ENCODE peak calls at places on chromosomes 7 and 10, in ten cellular contexts. One of them, this sample, is unnamed.

GRCh38 chr10:107814865-107815487 is 650.5 kb upstream of the SORCS1 start:
- DNase-seq in hepatocyte: peak
- DNase-seq in MM.1S: peak
- DNase-seq in IMR-90: peak
- DNase-seq in endothelial cell: peak
- DNase-seq in fibroblast of the aortic adventitia: peak
- DNase-seq in mammary epithelial cell: peak
- DNase-seq in BE2C: peak
- DNase-seq in body of pancreas: peak
- DNase-seq in epithelial cell of proximal tubule: peak
- DNase-seq in this sample: no peak

GRCh38 chr10:69895759-69896158 is 94.1 kb downstream of the COL13A1 start:
- DNase-seq in hepatocyte: no peak
- DNase-seq in fibroblast of the aortic adventitia: peak
- DNase-seq in epithelial cell of proximal tubule: no peak
- DNase-seq in body of pancreas: no peak
- DNase-seq in IMR-90: peak
- DNase-seq in BE2C: peak
- DNase-seq in mammary epithelial cell: peak
- DNase-seq in MM.1S: no peak
- DNase-seq in endothelial cell: no peak
- DNase-seq in this sample: no peak

GRCh38 chr10:29836396-29836795 is 201.6 kb upstream of the SVIL start:
- DNase-seq in fibroblast of the aortic adventitia: no peak
- DNase-seq in body of pancreas: no peak
- DNase-seq in epithelial cell of proximal tubule: no peak
- DNase-seq in MM.1S: no peak
- DNase-seq in IMR-90: no peak
- DNase-seq in hepatocyte: no peak
- DNase-seq in mammary epithelial cell: no peak
- DNase-seq in BE2C: no peak
- DNase-seq in endothelial cell: no peak
- DNase-seq in this sample: no peak

GRCh38 chr7:119802147-119802546 is 470.8 kb upstream of the KCND2 start:
- DNase-seq in epithelial cell of proximal tubule: no peak
- DNase-seq in MM.1S: no peak
- DNase-seq in mammary epithelial cell: peak
- DNase-seq in hepatocyte: no peak
- DNase-seq in body of pancreas: no peak
- DNase-seq in endothelial cell: no peak
- DNase-seq in fibroblast of the aortic adventitia: peak
- DNase-seq in BE2C: no peak
- DNase-seq in IMR-90: no peak
- DNase-seq in this sample: no peak

GRCh38 chr10:92014620-92015019 is 91.0 kb downstream of the BTAF1 start:
- DNase-seq in mammary epithelial cell: no peak
- DNase-seq in hepatocyte: no peak
- DNase-seq in IMR-90: no peak
- DNase-seq in BE2C: no peak
- DNase-seq in epithelial cell of proximal tubule: no peak
- DNase-seq in body of pancreas: no peak
- DNase-seq in endothelial cell: no peak
- DNase-seq in MM.1S: no peak
- DNase-seq in fibroblast of the aortic adventitia: no peak
- DNase-seq in this sample: no peak

GRCh38 chr7:3592438-3593134 is 291.5 kb downstream of the SDK1 start:
- DNase-seq in body of pancreas: peak
- DNase-seq in fibroblast of the aortic adventitia: no peak
- DNase-seq in epithelial cell of proximal tubule: no peak
- DNase-seq in IMR-90: peak
- DNase-seq in MM.1S: no peak
- DNase-seq in hepatocyte: peak
- DNase-seq in mammary epithelial cell: no peak
- DNase-seq in BE2C: no peak
- DNase-seq in endothelial cell: no peak
- DNase-seq in this sample: no peak

GRCh38 chr10:122269097-122269687 is 1.9 kb upstream of the BTBD16 start:
- DNase-seq in BE2C: no peak
- DNase-seq in IMR-90: no peak
- DNase-seq in body of pancreas: no peak
- DNase-seq in epithelial cell of proximal tubule: no peak
- DNase-seq in hepatocyte: no peak
- DNase-seq in fibroblast of the aortic adventitia: no peak
- DNase-seq in endothelial cell: no peak
- DNase-seq in MM.1S: no peak
- DNase-seq in mammary epithelial cell: no peak
- DNase-seq in this sample: no peak

GRCh38 chr7:1592299-1592842 is 22.5 kb upstream of the PSMG3 start:
- DNase-seq in fibroblast of the aortic adventitia: no peak
- DNase-seq in body of pancreas: no peak
- DNase-seq in endothelial cell: no peak
- DNase-seq in mammary epithelial cell: no peak
- DNase-seq in IMR-90: no peak
- DNase-seq in hepatocyte: no peak
- DNase-seq in MM.1S: no peak
- DNase-seq in epithelial cell of proximal tubule: no peak
- DNase-seq in BE2C: no peak
- DNase-seq in this sample: no peak

GRCh38 chr10:72248477-72249151 is 25.1 kb upstream of the DDIT4 start:
- DNase-seq in BE2C: peak
- DNase-seq in MM.1S: peak
- DNase-seq in fibroblast of the aortic adventitia: peak
- DNase-seq in epithelial cell of proximal tubule: no peak
- DNase-seq in IMR-90: no peak
- DNase-seq in body of pancreas: peak
- DNase-seq in mammary epithelial cell: peak
- DNase-seq in endothelial cell: peak
- DNase-seq in hepatocyte: peak
- DNase-seq in this sample: no peak

GRCh38 chr7:118352854-118353453 is 128.4 kb downstream of the ANKRD7 start:
- DNase-seq in hepatocyte: peak
- DNase-seq in IMR-90: no peak
- DNase-seq in endothelial cell: no peak
- DNase-seq in mammary epithelial cell: peak
- DNase-seq in BE2C: no peak
- DNase-seq in body of pancreas: no peak
- DNase-seq in epithelial cell of proximal tubule: peak
- DNase-seq in fibroblast of the aortic adventitia: peak
- DNase-seq in MM.1S: peak
- DNase-seq in this sample: no peak

GRCh38 chr7:21253740-21254687 is 173.9 kb upstream of the SP4 start:
- DNase-seq in epithelial cell of proximal tubule: peak
- DNase-seq in BE2C: peak
- DNase-seq in IMR-90: peak
- DNase-seq in MM.1S: peak
- DNase-seq in fibroblast of the aortic adventitia: peak
- DNase-seq in endothelial cell: peak
- DNase-seq in mammary epithelial cell: peak
- DNase-seq in body of pancreas: peak
- DNase-seq in hepatocyte: peak
- DNase-seq in this sample: no peak

GRCh38 chr7:106249488-106249887 is 35.3 kb downstream of the NAMPT start:
- DNase-seq in body of pancreas: no peak
- DNase-seq in MM.1S: no peak
- DNase-seq in hepatocyte: no peak
- DNase-seq in fibroblast of the aortic adventitia: no peak
- DNase-seq in mammary epithelial cell: no peak
- DNase-seq in epithelial cell of proximal tubule: no peak
- DNase-seq in BE2C: no peak
- DNase-seq in IMR-90: no peak
- DNase-seq in endothelial cell: no peak
- DNase-seq in this sample: no peak

GRCh38 chr7:47807756-47808155 is 140.5 kb downstream of the PKD1L1 start:
- DNase-seq in MM.1S: no peak
- DNase-seq in BE2C: no peak
- DNase-seq in epithelial cell of proximal tubule: no peak
- DNase-seq in endothelial cell: no peak
- DNase-seq in mammary epithelial cell: no peak
- DNase-seq in fibroblast of the aortic adventitia: no peak
- DNase-seq in body of pancreas: no peak
- DNase-seq in IMR-90: no peak
- DNase-seq in hepatocyte: no peak
- DNase-seq in this sample: no peak
- TF ChIP-seq CTCF in MM.1S: peak
- TF ChIP-seq CTCF in BE2C: peak
- TF ChIP-seq CTCF in epithelial cell of proximal tubule: peak
- TF ChIP-seq CTCF in endothelial cell: no peak
- TF ChIP-seq CTCF in mammary epithelial cell: no peak
- TF ChIP-seq CTCF in fibroblast of the aortic adventitia: no peak
- TF ChIP-seq CTCF in body of pancreas: no peak
- TF ChIP-seq CTCF in IMR-90: no peak
- TF ChIP-seq CTCF in hepatocyte: no peak
- TF ChIP-seq CTCF in this sample: no peak

GRCh38 chr7:146702898-146703297 is 586.3 kb downstream of the CNTNAP2 start:
- DNase-seq in endothelial cell: no peak
- DNase-seq in mammary epithelial cell: no peak
- DNase-seq in body of pancreas: no peak
- DNase-seq in MM.1S: no peak
- DNase-seq in epithelial cell of proximal tubule: no peak
- DNase-seq in IMR-90: no peak
- DNase-seq in BE2C: no peak
- DNase-seq in fibroblast of the aortic adventitia: no peak
- DNase-seq in hepatocyte: no peak
- DNase-seq in this sample: no peak

GRCh38 chr7:146701166-146701565 is 584.6 kb downstream of the CNTNAP2 start:
- DNase-seq in IMR-90: no peak
- DNase-seq in BE2C: no peak
- DNase-seq in epithelial cell of proximal tubule: no peak
- DNase-seq in mammary epithelial cell: no peak
- DNase-seq in endothelial cell: no peak
- DNase-seq in fibroblast of the aortic adventitia: no peak
- DNase-seq in body of pancreas: no peak
- DNase-seq in hepatocyte: no peak
- DNase-seq in MM.1S: no peak
- DNase-seq in this sample: no peak

GRCh38 chr7:146698995-146699610 is 582.5 kb downstream of the CNTNAP2 start:
- DNase-seq in endothelial cell: no peak
- DNase-seq in BE2C: no peak
- DNase-seq in fibroblast of the aortic adventitia: no peak
- DNase-seq in IMR-90: no peak
- DNase-seq in hepatocyte: no peak
- DNase-seq in mammary epithelial cell: no peak
- DNase-seq in body of pancreas: no peak
- DNase-seq in MM.1S: no peak
- DNase-seq in epithelial cell of proximal tubule: no peak
- DNase-seq in this sample: no peak

DNA sequence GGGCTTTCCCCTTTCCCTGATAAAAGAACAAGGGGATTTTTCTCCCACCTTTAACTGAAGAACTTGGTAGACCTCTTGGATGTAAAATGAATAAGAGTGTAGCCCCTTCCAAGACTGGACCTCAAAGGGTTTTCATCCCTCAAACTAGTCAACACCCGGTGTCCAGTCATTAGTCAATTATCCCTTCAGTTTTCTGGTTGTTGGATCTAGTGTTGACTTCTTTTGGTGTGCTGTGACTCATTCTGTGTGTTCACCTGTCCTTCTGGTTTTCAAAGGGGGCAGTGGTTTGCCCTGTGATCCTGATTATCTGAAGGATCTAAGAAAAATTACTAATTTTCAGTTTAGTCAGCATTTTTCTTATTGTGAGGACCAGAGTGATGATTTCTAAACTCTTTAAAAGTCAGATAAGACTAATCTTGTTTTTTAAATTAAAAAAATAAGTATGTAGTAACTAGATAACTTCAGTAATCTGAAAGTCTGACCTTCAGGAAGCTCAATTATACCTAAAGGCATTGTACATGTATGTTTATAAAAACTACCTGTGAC is 583.5 kb downstream of the CNTNAP2 start:
- DNase-seq in MM.1S: no peak
- DNase-seq in endothelial cell: no peak
- DNase-seq in epithelial cell of proximal tubule: no peak
- DNase-seq in mammary epithelial cell: no peak
- DNase-seq in IMR-90: no peak
- DNase-seq in fibroblast of the aortic adventitia: no peak
- DNase-seq in body of pancreas: no peak
- DNase-seq in hepatocyte: no peak
- DNase-seq in BE2C: no peak
- DNase-seq in this sample: no peak
- TF ChIP-seq CTCF in MM.1S: no peak
- TF ChIP-seq CTCF in endothelial cell: no peak
- TF ChIP-seq CTCF in epithelial cell of proximal tubule: no peak
- TF ChIP-seq CTCF in mammary epithelial cell: no peak
- TF ChIP-seq CTCF in IMR-90: no peak
- TF ChIP-seq CTCF in fibroblast of the aortic adventitia: no peak
- TF ChIP-seq CTCF in body of pancreas: no peak
- TF ChIP-seq CTCF in hepatocyte: no peak
- TF ChIP-seq CTCF in BE2C: no peak
- TF ChIP-seq CTCF in this sample: no peak

GRCh38 chr7:6026011-6026819 is 5.0 kb upstream of the ANKRD61 start:
- DNase-seq in epithelial cell of proximal tubule: no peak
- DNase-seq in IMR-90: peak
- DNase-seq in endothelial cell: peak
- DNase-seq in hepatocyte: peak
- DNase-seq in mammary epithelial cell: peak
- DNase-seq in body of pancreas: peak
- DNase-seq in BE2C: peak
- DNase-seq in MM.1S: peak
- DNase-seq in fibroblast of the aortic adventitia: no peak
- DNase-seq in this sample: peak
- TF ChIP-seq CTCF in epithelial cell of proximal tubule: peak
- TF ChIP-seq CTCF in IMR-90: peak
- TF ChIP-seq CTCF in endothelial cell: no peak
- TF ChIP-seq CTCF in hepatocyte: peak
- TF ChIP-seq CTCF in mammary epithelial cell: peak
- TF ChIP-seq CTCF in body of pancreas: no peak
- TF ChIP-seq CTCF in BE2C: peak
- TF ChIP-seq CTCF in MM.1S: peak
- TF ChIP-seq CTCF in fibroblast of the aortic adventitia: peak
- TF ChIP-seq CTCF in this sample: peak

DNA sequence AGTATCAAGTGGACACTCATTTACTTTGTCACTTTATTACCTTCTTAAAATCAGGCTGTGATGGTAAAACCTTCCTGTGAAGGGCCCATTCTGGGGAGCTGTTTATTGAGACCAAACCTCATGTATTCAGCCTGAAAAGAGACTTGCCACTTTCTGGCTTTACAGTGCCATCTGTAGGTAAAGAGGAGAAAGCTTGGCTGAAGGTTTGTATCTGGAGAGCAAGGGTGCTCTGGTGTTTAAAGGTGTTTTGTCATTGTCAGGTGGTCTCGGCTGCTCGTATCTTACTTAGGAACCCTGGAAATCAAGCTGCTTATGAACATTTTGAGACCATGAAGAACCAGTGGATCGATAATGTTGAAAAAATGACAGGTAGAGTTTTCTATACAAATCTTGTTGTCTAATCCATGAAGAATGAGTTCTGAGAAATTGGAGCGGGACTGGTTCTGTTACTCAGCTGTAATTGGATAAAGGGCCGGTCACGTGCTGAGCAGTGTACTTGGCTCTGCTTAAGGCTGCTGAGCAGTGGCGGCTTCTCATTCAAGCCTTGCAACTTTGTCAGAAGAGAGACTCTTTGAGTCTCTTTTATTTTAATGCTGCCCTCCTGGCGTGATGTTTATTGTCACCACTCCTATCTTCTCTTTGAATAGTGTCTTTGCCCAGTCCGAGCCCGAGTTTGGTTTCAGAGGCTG is 46.9 kb downstream of the AP3M1 start:
- DNase-seq in hepatocyte: peak
- DNase-seq in BE2C: no peak
- DNase-seq in body of pancreas: no peak
- DNase-seq in MM.1S: peak
- DNase-seq in fibroblast of the aortic adventitia: peak
- DNase-seq in mammary epithelial cell: no peak
- DNase-seq in epithelial cell of proximal tubule: no peak
- DNase-seq in endothelial cell: no peak
- DNase-seq in IMR-90: peak
- DNase-seq in this sample: no peak
- TF ChIP-seq CTCF in hepatocyte: peak
- TF ChIP-seq CTCF in BE2C: peak
- TF ChIP-seq CTCF in body of pancreas: no peak
- TF ChIP-seq CTCF in MM.1S: peak
- TF ChIP-seq CTCF in fibroblast of the aortic adventitia: peak
- TF ChIP-seq CTCF in mammary epithelial cell: peak
- TF ChIP-seq CTCF in epithelial cell of proximal tubule: peak
- TF ChIP-seq CTCF in endothelial cell: no peak
- TF ChIP-seq CTCF in IMR-90: peak
- TF ChIP-seq CTCF in this sample: no peak